ENCODE peak calls at places on chromosomes 4 and X, in eight cellular contexts. T is HTR-8/SVneo; S is tibial nerve; A is HAP-1; F is stimulated activated CD8-positive, alpha-beta memory T cell treated with anti-CD3 and anti-CD28 coated beads, Interleukin-7, amount 100 ng/mL, for 1 hour; L is upper lobe of right lung; I is T-helper 1 cell; G is NCI-H2081. O is an unnamed sample.

GRCh38 chrX:119488749-119489148 is 20.5 kb downstream of the SLC25A5 start:
- DNase-seq in L (no peak), S (peak; percentile 26), I (no peak), G (peak; percentile 72), A (peak; percentile 54), F (no peak), T (peak; percentile 42), O (no peak)

GRCh38 chr4:5870701-5871100 is 22.2 kb downstream of the CRMP1 start:
- DNase-seq in S (no peak), A (no peak), L (no peak), F (no peak), T (no peak), I (peak; percentile 25), G (no peak), O (no peak)

GRCh38 chrX:48961585-48962091 is 4.2 kb upstream of the OTUD5 start:
- DNase-seq in L (no peak), F (no peak), A (no peak), S (no peak), I (no peak), T (no peak), G (no peak), O (peak; percentile 71)

GRCh38 chrX:54640721-54641120 is 110.7 kb downstream of the GNL3L start:
- DNase-seq in T (no peak), A (no peak), I (no peak), S (no peak), F (no peak), L (no peak), G (no peak), O (no peak)

GRCh38 chr4:111066447-111066846 is 443.6 kb upstream of the PITX2 start:
- DNase-seq in S (no peak), T (no peak), G (no peak), F (no peak), L (no peak), I (no peak), A (no peak), O (no peak)

GRCh38 chr4:9898596-9899345 is 117.3 kb downstream of the DRD5 start:
- DNase-seq in G (no peak), T (peak; percentile 27), L (no peak), I (no peak), F (no peak), S (no peak), A (peak; percentile 31), O (no peak)

GRCh38 chrX:123771449-123772064 is 38.7 kb upstream of the THOC2 start:
- DNase-seq in I (no peak), F (no peak), A (no peak), S (no peak), G (no peak), L (no peak), T (no peak), O (no peak)

GRCh38 chrX:151359931-151360871 is 36.8 kb upstream of the VMA21 start:
- DNase-seq in F (no peak), I (peak; percentile 8), G (no peak), S (no peak), T (no peak), L (peak; percentile 66), A (no peak), O (no peak)

GRCh38 chrX:41580423-41581064 is 108.2 kb upstream of the GPR34 start:
- DNase-seq in G (no peak), F (no peak), L (no peak), T (no peak), I (peak; percentile 20), S (no peak), A (no peak), O (no peak)

GRCh38 chr4:103012085-103012484 is 7.4 kb downstream of the SLC9B1 start:
- DNase-seq in G (no peak), A (no peak), S (no peak), F (no peak), T (no peak), I (no peak), L (no peak), O (no peak)

GRCh38 chr4:102825261-102826071 is 1.9 kb downstream of the UBE2D3 start:
- DNase-seq in L (no peak), T (no peak), A (peak; percentile 73), I (peak; percentile 55), F (no peak), G (peak; percentile 49), S (no peak), O (no peak)

GRCh38 chr4:169051331-169051730 is 41.3 kb upstream of the CBR4 start:
- DNase-seq in I (no peak), G (no peak), F (no peak), L (no peak), S (no peak), A (no peak), T (no peak), O (no peak)

GRCh38 chr4:113106076-113106475 is 56.6 kb downstream of the ANK2 start:
- DNase-seq in L (no peak), S (no peak), G (peak; percentile 39), A (peak; percentile 59), I (no peak), F (no peak), T (no peak), O (no peak)